ENCODE peak calls at places on chromosomes 13 and 19, in nine cellular contexts. One of them, this sample, is unnamed.
A peak's percentile ranks its signal among the peaks of the same experiment; 100 is the strongest.

GRCh38 chr19:31553844-31554215 is 204.6 kb upstream of the TSHZ3 start:
- DNase-seq in left ventricle myocardium inferior: no peak
- DNase-seq in upper lobe of left lung: no peak
- DNase-seq in lower leg skin: no peak
- DNase-seq in IMR-90: no peak
- DNase-seq in ovary: peak; percentile 35
- DNase-seq in AG09309: no peak
- DNase-seq in GM06990: no peak
- DNase-seq in lung: no peak
- DNase-seq in this sample: no peak

GRCh38 chr13:27170521-27171243 is 929 bp downstream of the USP12 start:
- DNase-seq in left ventricle myocardium inferior: peak; percentile 36
- DNase-seq in upper lobe of left lung: peak; percentile 42
- DNase-seq in lower leg skin: peak; percentile 90
- DNase-seq in IMR-90: no peak
- DNase-seq in ovary: peak; percentile 52
- DNase-seq in AG09309: no peak
- DNase-seq in GM06990: peak; percentile 61
- DNase-seq in lung: peak; percentile 41
- DNase-seq in this sample: no peak

GRCh38 chr19:39409207-39409885 is 2.7 kb downstream of the ZFP36 start:
- DNase-seq in left ventricle myocardium inferior: peak; percentile 95
- DNase-seq in upper lobe of left lung: peak; percentile 96
- DNase-seq in lower leg skin: peak; percentile 98
- DNase-seq in IMR-90: peak; percentile 61
- DNase-seq in ovary: peak; percentile 95
- DNase-seq in AG09309: no peak
- DNase-seq in GM06990: peak; percentile 84
- DNase-seq in lung: peak; percentile 95
- DNase-seq in this sample: peak; percentile 88

GRCh38 chr19:6890938-6891337 is 3.6 kb downstream of the ADGRE1 start:
- DNase-seq in left ventricle myocardium inferior: no peak
- DNase-seq in upper lobe of left lung: no peak
- DNase-seq in lower leg skin: peak; percentile 31
- DNase-seq in IMR-90: no peak
- DNase-seq in ovary: no peak
- DNase-seq in AG09309: no peak
- DNase-seq in GM06990: no peak
- DNase-seq in lung: no peak
- DNase-seq in this sample: no peak

GRCh38 chr13:50366488-50367174 is 351.4 kb downstream of the KCNRG start:
- DNase-seq in left ventricle myocardium inferior: no peak
- DNase-seq in upper lobe of left lung: no peak
- DNase-seq in lower leg skin: no peak
- DNase-seq in IMR-90: no peak
- DNase-seq in ovary: no peak
- DNase-seq in AG09309: no peak
- DNase-seq in GM06990: peak; percentile 71
- DNase-seq in lung: no peak
- DNase-seq in this sample: no peak

GRCh38 chr13:34128661-34129060 is 310.7 kb downstream of the RFC3 start:
- DNase-seq in left ventricle myocardium inferior: no peak
- DNase-seq in upper lobe of left lung: no peak
- DNase-seq in lower leg skin: no peak
- DNase-seq in IMR-90: no peak
- DNase-seq in ovary: no peak
- DNase-seq in AG09309: peak; percentile 17
- DNase-seq in GM06990: no peak
- DNase-seq in lung: no peak
- DNase-seq in this sample: no peak

GRCh38 chr19:12364391-12365093 is 941 bp downstream of the ZNF442 start:
- DNase-seq in left ventricle myocardium inferior: peak; percentile 15
- DNase-seq in upper lobe of left lung: peak; percentile 28
- DNase-seq in lower leg skin: peak; percentile 87
- DNase-seq in IMR-90: peak; percentile 4
- DNase-seq in ovary: peak; percentile 35
- DNase-seq in AG09309: no peak
- DNase-seq in GM06990: peak; percentile 18
- DNase-seq in lung: peak; percentile 29
- DNase-seq in this sample: no peak

GRCh38 chr13:78102121-78102677 is 183.6 kb upstream of the EDNRB start:
- DNase-seq in left ventricle myocardium inferior: peak; percentile 29
- DNase-seq in upper lobe of left lung: peak; percentile 28
- DNase-seq in lower leg skin: no peak
- DNase-seq in IMR-90: peak; percentile 52
- DNase-seq in ovary: no peak
- DNase-seq in AG09309: peak; percentile 13
- DNase-seq in GM06990: peak; percentile 14
- DNase-seq in lung: peak; percentile 36
- DNase-seq in this sample: peak; percentile 29

GRCh38 chr13:76036176-76036575 is 400.0 kb downstream of the LMO7 start:
- DNase-seq in left ventricle myocardium inferior: no peak
- DNase-seq in upper lobe of left lung: no peak
- DNase-seq in lower leg skin: no peak
- DNase-seq in IMR-90: peak; percentile 20
- DNase-seq in ovary: no peak
- DNase-seq in AG09309: no peak
- DNase-seq in GM06990: no peak
- DNase-seq in lung: no peak
- DNase-seq in this sample: no peak

GRCh38 chr13:76043882-76044281 is 407.8 kb downstream of the LMO7 start:
- DNase-seq in left ventricle myocardium inferior: no peak
- DNase-seq in upper lobe of left lung: no peak
- DNase-seq in lower leg skin: no peak
- DNase-seq in IMR-90: no peak
- DNase-seq in ovary: no peak
- DNase-seq in AG09309: no peak
- DNase-seq in GM06990: no peak
- DNase-seq in lung: no peak
- DNase-seq in this sample: peak; percentile 25

GRCh38 chr13:76035711-76036110 is 399.6 kb downstream of the LMO7 start:
- DNase-seq in left ventricle myocardium inferior: no peak
- DNase-seq in upper lobe of left lung: no peak
- DNase-seq in lower leg skin: no peak
- DNase-seq in IMR-90: peak; percentile 74
- DNase-seq in ovary: no peak
- DNase-seq in AG09309: no peak
- DNase-seq in GM06990: no peak
- DNase-seq in lung: no peak
- DNase-seq in this sample: peak; percentile 29

GRCh38 chr13:76038920-76039716 is 403.0 kb downstream of the LMO7 start:
- DNase-seq in left ventricle myocardium inferior: no peak
- DNase-seq in upper lobe of left lung: no peak
- DNase-seq in lower leg skin: no peak
- DNase-seq in IMR-90: no peak
- DNase-seq in ovary: no peak
- DNase-seq in AG09309: no peak
- DNase-seq in GM06990: no peak
- DNase-seq in lung: no peak
- DNase-seq in this sample: no peak
- TF ChIP-seq CTCF in left ventricle myocardium inferior: no peak
- TF ChIP-seq CTCF in upper lobe of left lung: no peak
- TF ChIP-seq CTCF in lower leg skin: no peak
- TF ChIP-seq CTCF in IMR-90: no peak
- TF ChIP-seq CTCF in ovary: no peak
- TF ChIP-seq CTCF in AG09309: peak; percentile 23
- TF ChIP-seq CTCF in GM06990: no peak
- TF ChIP-seq CTCF in lung: no peak
- TF ChIP-seq CTCF in this sample: no peak

GRCh38 chr13:31122143-31122542 is 39.6 kb downstream of the HSPH1 start:
- DNase-seq in left ventricle myocardium inferior: no peak
- DNase-seq in upper lobe of left lung: no peak
- DNase-seq in lower leg skin: peak; percentile 25
- DNase-seq in IMR-90: no peak
- DNase-seq in ovary: no peak
- DNase-seq in AG09309: no peak
- DNase-seq in GM06990: no peak
- DNase-seq in lung: no peak
- DNase-seq in this sample: no peak

GRCh38 chr13:31124225-31124624 is 37.5 kb downstream of the HSPH1 start:
- DNase-seq in left ventricle myocardium inferior: no peak
- DNase-seq in upper lobe of left lung: no peak
- DNase-seq in lower leg skin: no peak
- DNase-seq in IMR-90: no peak
- DNase-seq in ovary: no peak
- DNase-seq in AG09309: no peak
- DNase-seq in GM06990: no peak
- DNase-seq in lung: no peak
- DNase-seq in this sample: no peak

GRCh38 chr13:31121327-31122140 is 40.2 kb downstream of the HSPH1 start:
- DNase-seq in left ventricle myocardium inferior: no peak
- DNase-seq in upper lobe of left lung: no peak
- DNase-seq in lower leg skin: peak; percentile 77
- DNase-seq in IMR-90: no peak
- DNase-seq in ovary: no peak
- DNase-seq in AG09309: no peak
- DNase-seq in GM06990: no peak
- DNase-seq in lung: peak; percentile 24
- DNase-seq in this sample: no peak

GRCh38 chr13:31119966-31120733 is 41.6 kb downstream of the HSPH1 start:
- DNase-seq in left ventricle myocardium inferior: no peak
- DNase-seq in upper lobe of left lung: no peak
- DNase-seq in lower leg skin: peak; percentile 65
- DNase-seq in IMR-90: peak; percentile 11
- DNase-seq in ovary: no peak
- DNase-seq in AG09309: no peak
- DNase-seq in GM06990: no peak
- DNase-seq in lung: peak; percentile 26
- DNase-seq in this sample: no peak

DNA sequence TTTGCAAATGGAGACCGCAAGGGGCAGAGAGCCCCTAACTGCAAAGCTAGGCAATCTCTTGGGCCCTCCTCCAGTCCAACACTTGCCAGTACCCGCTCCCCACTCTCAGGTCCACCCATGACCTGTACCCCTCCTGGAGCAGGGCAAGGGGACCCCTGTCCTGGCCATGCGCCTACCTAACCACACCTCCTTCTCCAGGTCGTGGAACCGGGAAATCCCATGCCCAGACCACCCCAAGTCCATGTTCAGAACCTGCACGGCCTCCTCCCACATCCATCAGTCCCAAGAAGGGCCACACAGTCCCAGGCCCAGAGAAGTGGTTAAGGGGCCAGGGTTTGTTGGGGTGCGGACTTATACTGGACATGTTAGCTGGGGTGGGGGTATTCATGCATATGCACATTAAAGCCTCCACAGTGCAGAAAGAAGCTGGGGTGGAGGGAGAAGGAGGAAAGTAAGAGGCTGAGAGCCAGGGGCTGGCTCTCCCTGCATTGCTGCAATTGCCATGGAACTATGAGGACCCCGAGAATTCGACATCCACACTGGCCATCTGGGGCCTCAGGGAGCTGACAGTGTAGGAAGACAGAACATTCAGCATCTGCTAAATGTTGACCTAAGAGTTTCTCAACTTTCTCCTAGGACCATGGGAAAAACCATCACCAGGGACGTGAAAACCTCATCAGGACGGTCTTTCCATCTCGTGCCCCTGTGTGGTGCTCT is 39.0 kb downstream of the HSPH1 start:
- DNase-seq in left ventricle myocardium inferior: no peak
- DNase-seq in upper lobe of left lung: no peak
- DNase-seq in lower leg skin: no peak
- DNase-seq in IMR-90: no peak
- DNase-seq in ovary: no peak
- DNase-seq in AG09309: no peak
- DNase-seq in GM06990: no peak
- DNase-seq in lung: no peak
- DNase-seq in this sample: no peak
- H3K4me3 ChIP-seq in left ventricle myocardium inferior: no peak overlapping the region
- H3K4me3 ChIP-seq in upper lobe of left lung: no peak overlapping the region
- H3K4me3 ChIP-seq in lower leg skin: no peak overlapping the region
- H3K4me3 ChIP-seq in IMR-90: no peak overlapping the region
- H3K4me3 ChIP-seq in ovary: no peak overlapping the region
- H3K4me3 ChIP-seq in AG09309: no peak overlapping the region
- H3K4me3 ChIP-seq in GM06990: no peak overlapping the region
- H3K4me3 ChIP-seq in lung: no peak overlapping the region
- H3K4me3 ChIP-seq in this sample: no peak overlapping the region

GRCh38 chr13:99659234-99659633 is 158.0 kb downstream of the TM9SF2 start:
- DNase-seq in left ventricle myocardium inferior: no peak
- DNase-seq in upper lobe of left lung: no peak
- DNase-seq in lower leg skin: no peak
- DNase-seq in IMR-90: no peak
- DNase-seq in ovary: no peak
- DNase-seq in AG09309: no peak
- DNase-seq in GM06990: no peak
- DNase-seq in lung: no peak
- DNase-seq in this sample: no peak

GRCh38 chr13:99656843-99657506 is 155.7 kb downstream of the TM9SF2 start:
- DNase-seq in left ventricle myocardium inferior: no peak
- DNase-seq in upper lobe of left lung: no peak
- DNase-seq in lower leg skin: no peak
- DNase-seq in IMR-90: no peak
- DNase-seq in ovary: no peak
- DNase-seq in AG09309: no peak
- DNase-seq in GM06990: no peak
- DNase-seq in lung: no peak
- DNase-seq in this sample: no peak

GRCh38 chr13:99658266-99658991 is 157.2 kb downstream of the TM9SF2 start:
- DNase-seq in left ventricle myocardium inferior: peak; percentile 59
- DNase-seq in upper lobe of left lung: peak; percentile 38
- DNase-seq in lower leg skin: peak; percentile 92
- DNase-seq in IMR-90: peak; percentile 25
- DNase-seq in ovary: peak; percentile 35
- DNase-seq in AG09309: peak; percentile 32
- DNase-seq in GM06990: peak; percentile 56
- DNase-seq in lung: peak; percentile 40
- DNase-seq in this sample: peak; percentile 5

GRCh38 chr13:99656092-99656745 is 154.9 kb downstream of the TM9SF2 start:
- DNase-seq in left ventricle myocardium inferior: peak; percentile 67
- DNase-seq in upper lobe of left lung: peak; percentile 73
- DNase-seq in lower leg skin: peak; percentile 93
- DNase-seq in IMR-90: peak; percentile 67
- DNase-seq in ovary: peak; percentile 81
- DNase-seq in AG09309: peak; percentile 43
- DNase-seq in GM06990: no peak
- DNase-seq in lung: peak; percentile 70
- DNase-seq in this sample: peak; percentile 63

DNA sequence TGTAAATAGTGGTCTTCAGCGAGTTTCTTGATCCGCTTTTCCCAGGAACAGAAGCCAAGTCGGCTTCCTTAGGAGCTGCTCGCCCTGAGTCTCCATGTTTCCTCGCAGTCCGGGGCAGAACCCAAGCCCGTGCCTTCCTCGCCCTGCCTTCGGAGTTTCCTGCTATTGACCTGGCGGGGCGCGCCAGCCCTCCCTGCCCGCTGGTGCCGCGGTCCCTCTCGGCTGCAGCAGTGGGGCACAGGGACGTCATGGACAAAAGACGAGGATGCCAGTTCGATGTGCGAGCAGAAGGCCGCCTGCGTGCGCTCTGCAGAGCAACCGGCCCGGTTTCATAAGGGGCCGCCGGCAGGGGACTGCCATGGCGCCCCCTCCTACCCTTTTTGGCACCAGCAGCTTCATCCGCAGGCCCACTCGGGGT is 156.6 kb downstream of the TM9SF2 start:
- DNase-seq in left ventricle myocardium inferior: peak; percentile 31
- DNase-seq in upper lobe of left lung: peak; percentile 37
- DNase-seq in lower leg skin: peak; percentile 88
- DNase-seq in IMR-90: no peak
- DNase-seq in ovary: no peak
- DNase-seq in AG09309: no peak
- DNase-seq in GM06990: peak; percentile 39
- DNase-seq in lung: no peak
- DNase-seq in this sample: no peak
- TF ChIP-seq CTCF in left ventricle myocardium inferior: no peak
- TF ChIP-seq CTCF in upper lobe of left lung: no peak
- TF ChIP-seq CTCF in lower leg skin: no peak
- TF ChIP-seq CTCF in IMR-90: no peak
- TF ChIP-seq CTCF in ovary: no peak
- TF ChIP-seq CTCF in AG09309: no peak
- TF ChIP-seq CTCF in GM06990: no peak
- TF ChIP-seq CTCF in lung: no peak
- TF ChIP-seq CTCF in this sample: no peak

GRCh38 chr19:294819-295686 is 3.9 kb upstream of the PLPP2 start:
- DNase-seq in left ventricle myocardium inferior: no peak
- DNase-seq in upper lobe of left lung: no peak
- DNase-seq in lower leg skin: peak; percentile 89
- DNase-seq in IMR-90: peak; percentile 12
- DNase-seq in ovary: no peak
- DNase-seq in AG09309: no peak
- DNase-seq in GM06990: no peak
- DNase-seq in lung: no peak
- DNase-seq in this sample: no peak
- H3K4me3 ChIP-seq in left ventricle myocardium inferior: peak overlapping the region; percentile 51
- H3K4me3 ChIP-seq in upper lobe of left lung: peak overlapping the region; percentile 29
- H3K4me3 ChIP-seq in lower leg skin: no peak overlapping the region
- H3K4me3 ChIP-seq in IMR-90: no peak overlapping the region
- H3K4me3 ChIP-seq in ovary: peak overlapping the region; percentile 29
- H3K4me3 ChIP-seq in AG09309: no peak overlapping the region
- H3K4me3 ChIP-seq in GM06990: no peak overlapping the region
- H3K4me3 ChIP-seq in lung: no peak overlapping the region
- H3K4me3 ChIP-seq in this sample: no peak overlapping the region

This sample was measured in bronchial epithelial cell.